ENCODE peak calls at places on chromosome X, in eight cellular contexts. I is K562, C is SK-N-SH, L is GM23338, J is HepG2, E is HL-60, Q is GM12878, U is HCT116. P is an unnamed sample.

GRCh38 chrX:4268676-4269075 is 555.2 kb upstream of the PRKX start:
- DNase-seq in L (peak), Q (no peak), I (no peak), U (no peak), E (no peak), C (no peak), J (no peak), P (no peak)

GRCh38 chrX:152813211-152813610 is 17.3 kb downstream of the CETN2 start:
- DNase-seq in Q (no peak), I (no peak), E (no peak), J (no peak), U (no peak), L (no peak), C (no peak), P (no peak)

GRCh38 chrX:84735025-84735424 is 232.8 kb upstream of the HDX start:
- DNase-seq in I (no peak), C (no peak), E (peak), U (no peak), L (no peak), J (peak), Q (no peak), P (no peak)

GRCh38 chrX:114798902-114799301 is 215.0 kb downstream of the HTR2C start:
- DNase-seq in E (no peak), U (peak), Q (no peak), C (no peak), J (no peak), I (no peak), L (no peak), P (no peak)

GRCh38 chrX:137916090-137916746 is 350.3 kb downstream of the ZIC3 start:
- DNase-seq in Q (no peak), E (no peak), L (peak), U (no peak), I (peak), C (no peak), J (no peak), P (no peak)

GRCh38 chrX:101390664-101391525 is at the start of gene RPL36A:
- DNase-seq in Q (peak), C (peak), E (peak), U (peak), J (peak), I (peak), L (peak), P (peak)

GRCh38 chrX:7689791-7690412 is 153.1 kb upstream of the VCX start:
- DNase-seq in I (no peak), E (no peak), U (no peak), J (no peak), C (no peak), Q (no peak), L (no peak), P (no peak)

GRCh38 chrX:153525451-153525850 is 8.0 kb downstream of the ATP2B3 start:
- DNase-seq in Q (no peak), J (no peak), L (no peak), U (no peak), E (no peak), C (peak), I (no peak), P (no peak)

GRCh38 chrX:7828594-7828993 is 14.4 kb upstream of the VCX start:
- DNase-seq in E (peak), Q (no peak), C (no peak), I (peak), J (peak), U (no peak), L (peak), P (no peak)

GRCh38 chrX:81779701-81780100 is 577.8 kb downstream of the SH3BGRL start:
- DNase-seq in Q (no peak), J (no peak), C (no peak), U (no peak), L (no peak), E (no peak), I (no peak), P (no peak)

GRCh38 chrX:101057095-101057714 is 5.3 kb upstream of the TRMT2B start:
- DNase-seq in Q (peak), L (no peak), C (no peak), J (no peak), E (peak), U (no peak), I (peak), P (peak)

GRCh38 chrX:103061486-103061885 is 2.5 kb downstream of the BEX1 start:
- DNase-seq in L (no peak), U (no peak), I (no peak), J (peak), Q (no peak), E (no peak), C (no peak), P (no peak)

GRCh38 chrX:132740316-132741123 is 217.9 kb downstream of the HS6ST2 start:
- DNase-seq in U (no peak), J (no peak), E (no peak), Q (no peak), C (peak), L (peak), I (peak), P (peak)

GRCh38 chrX:105695451-105695850 is 126.9 kb upstream of the NRK start:
- DNase-seq in C (no peak), Q (no peak), J (no peak), L (no peak), E (no peak), U (no peak), I (no peak), P (no peak)

GRCh38 chrX:12309040-12309732 is 170.9 kb downstream of the FRMPD4 start:
- DNase-seq in L (no peak), U (no peak), C (no peak), Q (no peak), I (no peak), E (no peak), J (no peak), P (no peak)

GRCh38 chrX:96182366-96182765 is 502.3 kb upstream of the DIAPH2 start:
- DNase-seq in Q (no peak), E (peak), U (no peak), C (peak), I (no peak), L (peak), J (peak), P (no peak)

GRCh38 chrX:2928127-2928582 is 984 bp downstream of the ARSD start:
- DNase-seq in U (no peak), E (peak), C (peak), Q (no peak), L (peak), I (no peak), J (peak), P (no peak)

GRCh38 chrX:81202989-81203388 is 1.1 kb downstream of the SH3BGRL start:
- DNase-seq in Q (no peak), U (no peak), I (no peak), J (no peak), C (no peak), E (no peak), L (no peak), P (no peak)

GRCh38 chrX:106726485-106727437 is at the start of gene RNF128:
- DNase-seq in Q (no peak), E (no peak), J (peak), U (peak), I (no peak), C (peak), L (peak), P (no peak)

GRCh38 chrX:9465380-9466114 is 689 bp downstream of the TBL1X start:
- DNase-seq in E (no peak), U (no peak), Q (no peak), C (peak), I (peak), J (no peak), L (peak), P (no peak)

GRCh38 chrX:13257223-13258051 is 62.4 kb downstream of the ATXN3L start:
- DNase-seq in Q (peak), J (no peak), I (no peak), E (no peak), C (no peak), U (no peak), L (no peak), P (no peak)

GRCh38 chrX:7390446-7390845 is 242.5 kb upstream of the PUDP start:
- DNase-seq in I (no peak), U (no peak), J (no peak), L (no peak), E (no peak), Q (no peak), C (no peak), P (no peak)

GRCh38 chrX:16838202-16839066 is 31.7 kb downstream of the RBBP7 start:
- DNase-seq in J (no peak), I (no peak), L (no peak), C (no peak), Q (no peak), U (no peak), E (no peak), P (no peak)

GRCh38 chrX:136659174-136659573 is 11.2 kb downstream of the CD40LG start:
- DNase-seq in C (no peak), E (no peak), L (no peak), Q (no peak), U (no peak), I (no peak), J (no peak), P (no peak)

GRCh38 chrX:155962906-155963305 is 34.6 kb upstream of the IL9R start:
- DNase-seq in U (no peak), L (no peak), I (no peak), E (no peak), Q (no peak), C (no peak), J (no peak), P (no peak)

GRCh38 chrX:13059676-13060499 is 15.5 kb upstream of the FAM9C start:
- DNase-seq in C (no peak), L (no peak), E (no peak), I (peak), J (no peak), Q (no peak), U (peak), P (peak)

GRCh38 chrX:153882086-153882498 is 3.9 kb downstream of the L1CAM start:
- DNase-seq in C (peak), I (no peak), E (no peak), Q (no peak), L (no peak), U (no peak), J (peak), P (no peak)

GRCh38 chrX:70089575-70090297 is 27.5 kb downstream of the OTUD6A start:
- DNase-seq in C (no peak), J (no peak), E (no peak), L (no peak), Q (no peak), U (no peak), I (no peak), P (no peak)

GRCh38 chrX:80285131-80285773 is 135.0 kb upstream of the TENT5D start:
- DNase-seq in Q (no peak), J (peak), L (peak), U (no peak), E (peak), C (peak), I (no peak), P (peak)

GRCh38 chrX:107728342-107729099 is 47.1 kb downstream of the TSC22D3 start:
- DNase-seq in Q (no peak), J (no peak), E (no peak), U (no peak), L (no peak), C (no peak), I (no peak), P (no peak)

GRCh38 chrX:107730298-107730655 is 45.3 kb downstream of the TSC22D3 start:
- DNase-seq in C (no peak), L (no peak), U (no peak), E (no peak), I (no peak), J (no peak), Q (no peak), P (no peak)

GRCh38 chrX:107730991-107731766 is 44.4 kb downstream of the TSC22D3 start:
- DNase-seq in E (no peak), I (no peak), J (no peak), Q (no peak), L (no peak), U (no peak), C (no peak), P (no peak)

GRCh38 chrX:107731831-107732502 is 43.6 kb downstream of the TSC22D3 start:
- DNase-seq in Q (no peak), I (peak), C (peak), E (no peak), U (peak), J (no peak), L (peak), P (no peak)

DNA sequence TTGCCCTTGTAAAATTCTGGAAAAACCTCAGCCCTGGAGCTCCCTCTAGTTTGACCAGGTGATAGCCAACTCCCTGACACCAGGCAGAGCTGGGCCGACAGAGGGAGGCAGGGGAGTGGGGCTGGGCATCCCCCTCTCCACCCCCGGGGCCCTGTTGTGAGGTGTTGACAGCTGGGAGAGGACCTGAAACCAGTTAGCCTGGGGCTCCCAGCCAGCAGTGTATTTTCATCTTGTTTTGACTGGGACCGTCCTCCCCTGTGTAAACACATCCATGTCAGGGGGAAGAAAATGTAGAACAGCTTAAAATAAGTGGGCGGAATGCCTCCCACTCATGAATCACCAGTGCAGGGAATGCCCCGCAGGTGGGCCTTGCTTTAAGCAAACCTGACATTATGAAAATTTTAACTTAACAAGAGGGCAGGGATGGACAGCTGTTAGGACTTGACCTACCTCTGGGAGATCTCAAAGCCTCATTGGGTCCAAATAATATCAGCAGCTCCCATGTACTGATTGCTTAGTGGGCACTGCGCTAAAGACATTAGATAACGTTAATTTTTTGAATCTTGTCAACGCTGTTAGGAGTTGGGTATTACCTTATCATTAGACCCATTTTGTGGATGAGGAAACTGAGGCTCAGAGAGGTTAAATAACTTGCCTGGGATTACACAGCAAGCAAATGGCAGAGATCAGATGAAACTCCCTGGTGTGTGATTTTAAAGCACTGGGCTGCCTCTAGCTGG is 45.9 kb downstream of the TSC22D3 start:
- DNase-seq in U (no peak), C (no peak), J (no peak), E (no peak), L (peak), Q (no peak), I (no peak), P (no peak)
- TF ChIP-seq REST in U (no peak), C (no peak), J (no peak), E (no peak), L (no peak), Q (no peak), I (no peak), P (no peak)

DNA sequence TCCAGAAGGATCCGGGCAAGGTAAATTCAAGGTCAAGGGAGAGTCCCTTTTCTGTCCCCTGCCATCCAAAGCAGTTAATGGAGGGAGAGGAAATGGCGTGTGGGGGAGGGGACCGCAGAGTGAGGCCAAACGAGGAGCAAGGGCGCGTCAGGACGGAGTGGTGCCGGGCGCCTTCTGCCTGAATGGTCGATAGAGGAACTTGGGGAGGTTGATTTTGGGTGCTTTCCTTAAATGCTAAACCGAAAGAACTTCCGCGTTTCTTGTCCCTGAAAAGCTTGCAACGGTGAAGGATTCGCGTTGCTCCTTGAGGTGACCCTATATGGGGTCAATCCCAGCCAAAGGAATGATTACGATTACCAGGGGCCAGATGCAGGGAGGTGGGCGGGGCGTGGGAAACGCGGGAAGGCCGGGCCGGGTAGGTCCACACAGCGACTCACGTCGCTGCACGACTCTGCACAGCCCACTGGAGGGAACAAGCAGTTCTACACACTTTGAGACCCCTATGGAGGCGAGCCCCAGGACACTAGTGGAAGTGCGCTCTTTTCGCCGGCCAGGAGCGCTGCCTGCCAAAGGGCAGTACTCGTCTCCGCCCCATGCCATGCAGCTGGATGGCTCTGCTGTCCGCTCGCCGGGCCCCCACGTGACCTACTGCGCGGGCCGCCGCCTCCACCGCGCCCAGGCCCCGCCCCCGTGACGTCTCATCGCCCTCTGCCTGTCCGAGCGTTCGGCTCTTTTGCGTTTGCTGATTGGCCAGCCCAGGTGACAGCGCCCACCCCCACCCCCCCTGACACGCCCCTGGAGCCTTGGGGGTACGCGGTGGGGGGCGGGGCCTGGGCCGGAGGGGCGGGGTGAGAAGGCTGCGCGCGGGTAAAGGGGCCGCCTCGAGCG is 452 bp upstream of the GK start:
- DNase-seq in E (peak), J (peak), Q (peak), U (peak), I (peak), L (peak), C (peak), P (no peak)
- TF ChIP-seq POLR2AphosphoS5 in E (no peak), J (peak), Q (peak), U (no peak), I (peak), L (peak), C (no peak), P (no peak)

DNA sequence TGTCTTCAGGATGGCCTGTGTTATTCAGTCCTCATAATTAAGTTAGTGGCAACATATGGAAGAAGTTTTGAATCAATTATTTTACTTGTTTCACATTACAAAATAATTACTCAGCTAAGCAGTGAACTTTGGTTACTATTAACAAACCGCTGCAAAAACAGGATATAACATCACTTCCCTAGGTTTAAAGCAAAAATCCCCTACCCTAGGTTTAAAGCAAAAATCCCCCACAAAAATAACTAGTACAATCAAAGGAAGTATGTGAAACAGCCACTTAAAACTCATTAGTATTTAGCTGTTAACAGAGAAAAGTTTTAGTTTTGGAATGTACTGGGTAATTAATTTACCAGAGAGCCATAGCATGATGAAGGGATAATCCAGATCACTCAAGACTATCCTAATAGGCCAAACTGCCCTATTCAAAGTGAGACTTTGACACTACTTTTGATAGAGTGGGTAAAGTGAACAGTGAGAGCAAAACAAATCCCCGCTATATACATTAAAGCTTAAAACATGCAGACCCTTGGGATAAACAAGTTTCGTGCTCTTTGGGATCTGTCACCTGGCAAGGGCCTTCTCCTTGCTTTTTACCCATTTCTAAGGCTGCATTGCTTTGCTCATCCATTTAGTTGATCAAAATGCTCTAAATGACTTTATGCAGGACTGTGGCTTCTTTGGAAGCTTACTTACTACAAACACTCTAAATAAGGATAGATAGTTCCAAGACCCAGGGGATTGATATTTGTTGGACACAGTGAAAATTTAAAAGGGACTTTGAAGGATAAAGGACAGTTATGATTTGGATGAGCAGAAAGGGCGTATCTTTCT is 36.4 kb upstream of the GPR174 start:
- DNase-seq in U (no peak), Q (peak), J (no peak), E (no peak), C (no peak), I (no peak), L (no peak), P (no peak)
- TF ChIP-seq REST in U (no peak), Q (no peak), J (no peak), E (no peak), C (no peak), I (no peak), L (no peak), P (no peak)

GRCh38 chrX:24025741-24026402 is 1.1 kb downstream of the KLHL15 start:
- DNase-seq in U (peak), E (peak), Q (no peak), C (no peak), L (peak), J (no peak), I (no peak), P (no peak)
- TF ChIP-seq POLR2AphosphoS5 in U (no peak), E (no peak), Q (no peak), C (no peak), L (no peak), J (no peak), I (no peak), P (no peak)

GRCh38 chrX:56505866-56506265 is 57.6 kb upstream of the UBQLN2 start:
- DNase-seq in E (no peak), L (no peak), C (no peak), U (no peak), Q (no peak), I (no peak), J (no peak), P (no peak)

GRCh38 chrX:56499372-56499771 is 64.1 kb upstream of the UBQLN2 start:
- DNase-seq in I (no peak), U (no peak), C (no peak), L (no peak), Q (no peak), J (no peak), E (no peak), P (no peak)

GRCh38 chrX:56498756-56499155 is 64.7 kb upstream of the UBQLN2 start:
- DNase-seq in Q (no peak), J (no peak), C (no peak), E (no peak), I (no peak), L (no peak), U (no peak), P (no peak)

GRCh38 chrX:56503941-56504673 is 59.3 kb upstream of the UBQLN2 start:
- DNase-seq in E (no peak), J (no peak), C (no peak), Q (no peak), L (peak), I (no peak), U (no peak), P (no peak)
- TF ChIP-seq REST in E (no peak), J (no peak), C (no peak), Q (no peak), L (no peak), I (no peak), U (no peak), P (no peak)

GRCh38 chrX:71378752-71379151 is 12.6 kb downstream of the TAF1 start:
- DNase-seq in I (no peak), Q (no peak), E (no peak), J (no peak), C (no peak), U (no peak), L (no peak), P (no peak)
- TF ChIP-seq POLR2AphosphoS5 in I (no peak), Q (no peak), E (no peak), J (no peak), C (no peak), U (no peak), L (no peak), P (no peak)

GRCh38 chrX:53086464-53086863 is 4.3 kb downstream of the TSPYL2 start:
- DNase-seq in C (no peak), L (no peak), J (no peak), I (no peak), E (no peak), Q (no peak), U (no peak), P (no peak)

GRCh38 chrX:53084043-53084570 is 1.9 kb downstream of the TSPYL2 start:
- DNase-seq in L (no peak), U (no peak), C (no peak), E (no peak), I (no peak), J (no peak), Q (no peak), P (no peak)

GRCh38 chrX:53087378-53087777 is 5.2 kb downstream of the TSPYL2 start:
- DNase-seq in J (no peak), U (no peak), I (no peak), E (no peak), C (no peak), Q (no peak), L (no peak), P (no peak)

GRCh38 chrX:53084863-53085262 is 2.7 kb downstream of the TSPYL2 start:
- DNase-seq in J (no peak), Q (no peak), I (no peak), L (no peak), C (no peak), E (no peak), U (no peak), P (no peak)

GRCh38 chrX:53085661-53086229 is 3.6 kb downstream of the TSPYL2 start:
- DNase-seq in J (no peak), L (no peak), I (no peak), U (no peak), E (no peak), C (no peak), Q (no peak), P (no peak)
- TF ChIP-seq REST in J (no peak), L (no peak), I (no peak), U (no peak), E (no peak), C (no peak), Q (no peak), P (no peak)

P was measured in Panc1.